ENCODE peak calls at places on chromosomes 2 and 18, in nine cellular contexts. One of them, this sample, is unnamed.

GRCh38 chr2:5227062-5227699 is 465.0 kb upstream of the SOX11 start:
- DNase-seq in fibroblast of mammary gland: no peak
- DNase-seq in hepatocyte: no peak
- DNase-seq in nephron progenitor cell: no peak
- DNase-seq in Peyer's patch: no peak
- DNase-seq in GM12865: no peak
- DNase-seq in cardiac fibroblast: no peak
- DNase-seq in epithelial cell of esophagus: peak; percentile 12
- DNase-seq in Calu3: no peak
- DNase-seq in this sample: no peak

GRCh38 chr2:220068877-220069276 is 441.4 kb downstream of the SLC4A3 start:
- DNase-seq in fibroblast of mammary gland: peak; percentile 30
- DNase-seq in hepatocyte: no peak
- DNase-seq in nephron progenitor cell: no peak
- DNase-seq in Peyer's patch: no peak
- DNase-seq in GM12865: no peak
- DNase-seq in cardiac fibroblast: no peak
- DNase-seq in epithelial cell of esophagus: no peak
- DNase-seq in Calu3: no peak
- DNase-seq in this sample: no peak

GRCh38 chr2:63047534-63048281 is 2.9 kb upstream of the OTX1 start:
- DNase-seq in fibroblast of mammary gland: no peak
- DNase-seq in hepatocyte: peak; percentile 40
- DNase-seq in nephron progenitor cell: peak; percentile 54
- DNase-seq in Peyer's patch: no peak
- DNase-seq in GM12865: no peak
- DNase-seq in cardiac fibroblast: no peak
- DNase-seq in epithelial cell of esophagus: peak; percentile 48
- DNase-seq in Calu3: no peak
- DNase-seq in this sample: peak; percentile 44

GRCh38 chr18:57113783-57114465 is 33.0 kb upstream of the BOD1L2 start:
- DNase-seq in fibroblast of mammary gland: no peak
- DNase-seq in hepatocyte: no peak
- DNase-seq in nephron progenitor cell: no peak
- DNase-seq in Peyer's patch: no peak
- DNase-seq in GM12865: no peak
- DNase-seq in cardiac fibroblast: no peak
- DNase-seq in epithelial cell of esophagus: no peak
- DNase-seq in Calu3: no peak
- DNase-seq in this sample: no peak

GRCh38 chr2:221571391-221572179 is 519 bp downstream of the EPHA4 start:
- DNase-seq in fibroblast of mammary gland: peak; percentile 47
- DNase-seq in hepatocyte: peak; percentile 46
- DNase-seq in nephron progenitor cell: peak; percentile 54
- DNase-seq in Peyer's patch: peak; percentile 60
- DNase-seq in GM12865: peak; percentile 4
- DNase-seq in cardiac fibroblast: peak; percentile 34
- DNase-seq in epithelial cell of esophagus: peak; percentile 32
- DNase-seq in Calu3: peak; percentile 23
- DNase-seq in this sample: peak; percentile 48

GRCh38 chr18:58394046-58394445 is 234.8 kb downstream of the ALPK2 start:
- DNase-seq in fibroblast of mammary gland: peak; percentile 62
- DNase-seq in hepatocyte: no peak
- DNase-seq in nephron progenitor cell: no peak
- DNase-seq in Peyer's patch: no peak
- DNase-seq in GM12865: no peak
- DNase-seq in cardiac fibroblast: no peak
- DNase-seq in epithelial cell of esophagus: no peak
- DNase-seq in Calu3: no peak
- DNase-seq in this sample: no peak

GRCh38 chr2:54589340-54590215 is 133.5 kb downstream of the SPTBN1 start:
- DNase-seq in fibroblast of mammary gland: no peak
- DNase-seq in hepatocyte: peak; percentile 45
- DNase-seq in nephron progenitor cell: no peak
- DNase-seq in Peyer's patch: peak; percentile 77
- DNase-seq in GM12865: peak; percentile 68
- DNase-seq in cardiac fibroblast: peak; percentile 69
- DNase-seq in epithelial cell of esophagus: peak; percentile 77
- DNase-seq in Calu3: no peak
- DNase-seq in this sample: no peak

GRCh38 chr2:71905205-71905604 is 242.5 kb downstream of the CYP26B1 start:
- DNase-seq in fibroblast of mammary gland: peak; percentile 40
- DNase-seq in hepatocyte: no peak
- DNase-seq in nephron progenitor cell: no peak
- DNase-seq in Peyer's patch: no peak
- DNase-seq in GM12865: no peak
- DNase-seq in cardiac fibroblast: no peak
- DNase-seq in epithelial cell of esophagus: no peak
- DNase-seq in Calu3: no peak
- DNase-seq in this sample: no peak

GRCh38 chr2:24766609-24767008 is 26.6 kb downstream of the PTRHD1 start:
- DNase-seq in fibroblast of mammary gland: no peak
- DNase-seq in hepatocyte: no peak
- DNase-seq in nephron progenitor cell: no peak
- DNase-seq in Peyer's patch: no peak
- DNase-seq in GM12865: peak; percentile 5
- DNase-seq in cardiac fibroblast: no peak
- DNase-seq in epithelial cell of esophagus: no peak
- DNase-seq in Calu3: no peak
- DNase-seq in this sample: no peak

GRCh38 chr18:63848159-63848558 is 39.3 kb upstream of the SERPINB2 start:
- DNase-seq in fibroblast of mammary gland: peak; percentile 77
- DNase-seq in hepatocyte: peak; percentile 65
- DNase-seq in nephron progenitor cell: peak; percentile 8
- DNase-seq in Peyer's patch: no peak
- DNase-seq in GM12865: peak; percentile 67
- DNase-seq in cardiac fibroblast: peak; percentile 75
- DNase-seq in epithelial cell of esophagus: peak; percentile 84
- DNase-seq in Calu3: peak; percentile 48
- DNase-seq in this sample: no peak

GRCh38 chr18:79746730-79747129 is 51.0 kb upstream of the KCNG2 start:
- DNase-seq in fibroblast of mammary gland: no peak
- DNase-seq in hepatocyte: no peak
- DNase-seq in nephron progenitor cell: no peak
- DNase-seq in Peyer's patch: no peak
- DNase-seq in GM12865: no peak
- DNase-seq in cardiac fibroblast: no peak
- DNase-seq in epithelial cell of esophagus: no peak
- DNase-seq in Calu3: no peak
- DNase-seq in this sample: no peak

GRCh38 chr2:112809112-112809511 is 24.8 kb upstream of the IL1A start:
- DNase-seq in fibroblast of mammary gland: no peak
- DNase-seq in hepatocyte: no peak
- DNase-seq in nephron progenitor cell: no peak
- DNase-seq in Peyer's patch: no peak
- DNase-seq in GM12865: no peak
- DNase-seq in cardiac fibroblast: no peak
- DNase-seq in epithelial cell of esophagus: no peak
- DNase-seq in Calu3: no peak
- DNase-seq in this sample: no peak

GRCh38 chr2:15146960-15147359 is 414.2 kb downstream of the NBAS start:
- DNase-seq in fibroblast of mammary gland: no peak
- DNase-seq in hepatocyte: no peak
- DNase-seq in nephron progenitor cell: no peak
- DNase-seq in Peyer's patch: no peak
- DNase-seq in GM12865: no peak
- DNase-seq in cardiac fibroblast: no peak
- DNase-seq in epithelial cell of esophagus: no peak
- DNase-seq in Calu3: no peak
- DNase-seq in this sample: no peak

GRCh38 chr2:111627256-111627655 is 256.7 kb downstream of the ANAPC1 start:
- DNase-seq in fibroblast of mammary gland: no peak
- DNase-seq in hepatocyte: no peak
- DNase-seq in nephron progenitor cell: no peak
- DNase-seq in Peyer's patch: no peak
- DNase-seq in GM12865: no peak
- DNase-seq in cardiac fibroblast: no peak
- DNase-seq in epithelial cell of esophagus: no peak
- DNase-seq in Calu3: no peak
- DNase-seq in this sample: no peak

GRCh38 chr2:43758738-43759137 is 15.1 kb upstream of the DYNC2LI1 start:
- DNase-seq in fibroblast of mammary gland: peak; percentile 95
- DNase-seq in hepatocyte: no peak
- DNase-seq in nephron progenitor cell: peak; percentile 23
- DNase-seq in Peyer's patch: no peak
- DNase-seq in GM12865: no peak
- DNase-seq in cardiac fibroblast: peak; percentile 69
- DNase-seq in epithelial cell of esophagus: peak; percentile 13
- DNase-seq in Calu3: no peak
- DNase-seq in this sample: no peak

GRCh38 chr2:127697482-127698180 is 3.7 kb upstream of the SFT2D3 start:
- DNase-seq in fibroblast of mammary gland: no peak
- DNase-seq in hepatocyte: no peak
- DNase-seq in nephron progenitor cell: no peak
- DNase-seq in Peyer's patch: no peak
- DNase-seq in GM12865: no peak
- DNase-seq in cardiac fibroblast: no peak
- DNase-seq in epithelial cell of esophagus: no peak
- DNase-seq in Calu3: no peak
- DNase-seq in this sample: no peak

GRCh38 chr2:127700527-127701192 is 637 bp upstream of the SFT2D3 start:
- DNase-seq in fibroblast of mammary gland: no peak
- DNase-seq in hepatocyte: peak; percentile 92
- DNase-seq in nephron progenitor cell: peak; percentile 24
- DNase-seq in Peyer's patch: peak; percentile 96
- DNase-seq in GM12865: peak; percentile 98
- DNase-seq in cardiac fibroblast: no peak
- DNase-seq in epithelial cell of esophagus: peak; percentile 55
- DNase-seq in Calu3: peak; percentile 86
- DNase-seq in this sample: peak; percentile 62

GRCh38 chr2:127698553-127699355 is 2.5 kb upstream of the SFT2D3 start:
- DNase-seq in fibroblast of mammary gland: no peak
- DNase-seq in hepatocyte: no peak
- DNase-seq in nephron progenitor cell: no peak
- DNase-seq in Peyer's patch: no peak
- DNase-seq in GM12865: no peak
- DNase-seq in cardiac fibroblast: no peak
- DNase-seq in epithelial cell of esophagus: no peak
- DNase-seq in Calu3: no peak
- DNase-seq in this sample: no peak

GRCh38 chr2:127694986-127695385 is 6.3 kb upstream of the SFT2D3 start:
- DNase-seq in fibroblast of mammary gland: peak; percentile 43
- DNase-seq in hepatocyte: no peak
- DNase-seq in nephron progenitor cell: no peak
- DNase-seq in Peyer's patch: no peak
- DNase-seq in GM12865: no peak
- DNase-seq in cardiac fibroblast: peak; percentile 35
- DNase-seq in epithelial cell of esophagus: no peak
- DNase-seq in Calu3: no peak
- DNase-seq in this sample: no peak

GRCh38 chr2:127695491-127696472 is 5.5 kb upstream of the SFT2D3 start:
- DNase-seq in fibroblast of mammary gland: peak; percentile 38
- DNase-seq in hepatocyte: peak; percentile 71
- DNase-seq in nephron progenitor cell: peak; percentile 53
- DNase-seq in Peyer's patch: peak; percentile 76
- DNase-seq in GM12865: peak; percentile 26
- DNase-seq in cardiac fibroblast: peak; percentile 61
- DNase-seq in epithelial cell of esophagus: peak; percentile 66
- DNase-seq in Calu3: peak; percentile 90
- DNase-seq in this sample: peak; percentile 54
- TF ChIP-seq CTCF in fibroblast of mammary gland: peak; percentile 31
- TF ChIP-seq CTCF in hepatocyte: peak; percentile 57
- TF ChIP-seq CTCF in nephron progenitor cell: peak; percentile 39
- TF ChIP-seq CTCF in Peyer's patch: peak; percentile 24
- TF ChIP-seq CTCF in GM12865: peak; percentile 17
- TF ChIP-seq CTCF in cardiac fibroblast: peak; percentile 41
- TF ChIP-seq CTCF in epithelial cell of esophagus: peak; percentile 49
- TF ChIP-seq CTCF in Calu3: peak; percentile 86
- TF ChIP-seq CTCF in this sample: no peak

GRCh38 chr18:45526120-45526841 is 89.0 kb upstream of the SLC14A2 start:
- DNase-seq in fibroblast of mammary gland: peak; percentile 63
- DNase-seq in hepatocyte: peak; percentile 58
- DNase-seq in nephron progenitor cell: no peak
- DNase-seq in Peyer's patch: no peak
- DNase-seq in GM12865: no peak
- DNase-seq in cardiac fibroblast: peak; percentile 65
- DNase-seq in epithelial cell of esophagus: no peak
- DNase-seq in Calu3: no peak
- DNase-seq in this sample: no peak
- TF ChIP-seq CTCF in fibroblast of mammary gland: peak; percentile 36
- TF ChIP-seq CTCF in hepatocyte: peak; percentile 46
- TF ChIP-seq CTCF in nephron progenitor cell: peak; percentile 15
- TF ChIP-seq CTCF in Peyer's patch: peak; percentile 21
- TF ChIP-seq CTCF in GM12865: no peak
- TF ChIP-seq CTCF in cardiac fibroblast: no peak
- TF ChIP-seq CTCF in epithelial cell of esophagus: no peak
- TF ChIP-seq CTCF in Calu3: no peak
- TF ChIP-seq CTCF in this sample: no peak

DNA sequence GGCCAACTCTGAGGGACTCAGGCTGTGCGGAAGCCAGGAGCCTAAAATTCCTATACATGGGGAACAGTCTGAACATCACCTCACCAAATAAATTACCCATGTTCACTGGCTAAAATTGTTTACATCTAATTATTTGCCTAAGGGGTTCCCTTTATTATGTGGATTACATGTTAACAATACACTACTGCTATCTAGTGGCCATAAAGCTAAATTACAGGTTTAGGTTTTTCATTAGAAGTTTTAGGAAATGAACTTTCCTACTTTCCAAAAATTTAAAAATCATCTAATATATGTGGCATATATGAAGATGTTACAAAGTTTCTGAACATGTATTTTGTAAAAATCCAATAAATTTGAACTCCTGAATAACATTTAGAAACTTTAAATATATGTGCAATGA is 40.3 kb downstream of the PLA2R1 start:
- DNase-seq in fibroblast of mammary gland: peak; percentile 18
- DNase-seq in hepatocyte: no peak
- DNase-seq in nephron progenitor cell: no peak
- DNase-seq in Peyer's patch: no peak
- DNase-seq in GM12865: peak; percentile 17
- DNase-seq in cardiac fibroblast: no peak
- DNase-seq in epithelial cell of esophagus: no peak
- DNase-seq in Calu3: no peak
- DNase-seq in this sample: no peak
- TF ChIP-seq CTCF in fibroblast of mammary gland: peak; percentile 46
- TF ChIP-seq CTCF in hepatocyte: peak; percentile 15
- TF ChIP-seq CTCF in nephron progenitor cell: peak; percentile 39
- TF ChIP-seq CTCF in Peyer's patch: peak; percentile 43
- TF ChIP-seq CTCF in GM12865: peak; percentile 34
- TF ChIP-seq CTCF in cardiac fibroblast: peak; percentile 29
- TF ChIP-seq CTCF in epithelial cell of esophagus: peak; percentile 11
- TF ChIP-seq CTCF in Calu3: no peak
- TF ChIP-seq CTCF in this sample: peak; percentile 71

DNA sequence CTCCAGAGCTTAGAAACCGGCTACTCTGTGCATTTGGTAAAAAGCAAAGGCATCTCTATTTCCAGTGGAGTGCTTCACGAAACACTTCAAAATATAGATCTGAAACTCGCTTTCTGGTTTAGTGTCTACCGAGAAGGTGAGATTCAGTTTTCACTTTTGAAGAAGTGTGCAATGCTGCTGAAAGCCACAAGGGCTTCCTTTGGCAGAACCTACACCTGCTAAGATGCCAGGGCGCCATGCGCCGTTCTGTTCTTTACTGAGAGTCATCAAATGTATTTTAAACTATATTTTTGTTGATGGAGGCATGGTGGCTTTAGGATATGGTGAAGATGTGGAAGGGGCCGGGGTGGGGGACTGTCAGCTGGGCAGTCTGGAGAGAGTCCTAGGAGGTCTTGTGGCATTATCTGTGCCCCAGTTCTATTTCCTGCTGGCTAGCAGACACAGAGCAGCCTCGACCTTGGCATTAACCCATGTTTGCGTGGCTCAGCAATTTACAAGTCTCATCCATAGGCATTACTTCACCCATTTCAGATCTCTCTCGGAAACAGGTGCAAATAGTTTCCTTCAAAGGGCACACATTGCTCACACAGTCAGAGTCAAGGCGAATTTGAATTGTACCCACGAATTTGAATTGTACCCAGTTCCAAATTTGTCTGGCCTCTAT is 46.7 kb upstream of the KCNF1 start:
- DNase-seq in fibroblast of mammary gland: no peak
- DNase-seq in hepatocyte: no peak
- DNase-seq in nephron progenitor cell: no peak
- DNase-seq in Peyer's patch: peak; percentile 54
- DNase-seq in GM12865: peak; percentile 85
- DNase-seq in cardiac fibroblast: no peak
- DNase-seq in epithelial cell of esophagus: no peak
- DNase-seq in Calu3: no peak
- DNase-seq in this sample: no peak
- TF ChIP-seq CTCF in fibroblast of mammary gland: peak; percentile 4
- TF ChIP-seq CTCF in hepatocyte: no peak
- TF ChIP-seq CTCF in nephron progenitor cell: no peak
- TF ChIP-seq CTCF in Peyer's patch: peak; percentile 4
- TF ChIP-seq CTCF in GM12865: peak; percentile 47
- TF ChIP-seq CTCF in cardiac fibroblast: no peak
- TF ChIP-seq CTCF in epithelial cell of esophagus: peak; percentile 16
- TF ChIP-seq CTCF in Calu3: no peak
- TF ChIP-seq CTCF in this sample: peak; percentile 40